ENCODE peak calls at places on chromosome 22, in four cellular contexts. W is mesendoderm; N is activated CD8-positive, alpha-beta memory T cell treated with anti-CD3 and anti-CD28 coated beads, Interleukin-2, amount 10 ng/mL, durations not matched to agents 7 days and 5 days; X is HEK293T. C is an unnamed sample.

GRCh38 chr22:36227396-36227795 is 11.9 kb downstream of the APOL2 start:
- DNase-seq in W (no peak), N (peak), X (no peak), C (no peak)

GRCh38 chr22:36590441-36591056 is 61.6 kb upstream of the EIF3D start:
- DNase-seq in W (no peak), N (no peak), X (no peak), C (no peak)

GRCh38 chr22:46063861-46064235 is 86.5 kb upstream of the PPARA start:
- DNase-seq in W (no peak), N (no peak), X (no peak), C (peak)

GRCh38 chr22:36569999-36570398 is 41.0 kb upstream of the EIF3D start:
- DNase-seq in W (peak), N (no peak), X (peak), C (peak)

GRCh38 chr22:41946360-41947180 is at the start of gene CENPM:
- DNase-seq in W (peak), N (peak), X (peak), C (peak)

GRCh38 chr22:47032956-47033647 is 270.7 kb downstream of the TBC1D22A start:
- DNase-seq in W (no peak), N (no peak), X (no peak), C (no peak)

GRCh38 chr22:49599039-49599438 is 228.6 kb downstream of the BRD1 start:
- DNase-seq in W (no peak), N (no peak), X (no peak), C (no peak)

GRCh38 chr22:30380011-30380410 is 7.2 kb downstream of the RNF215 start:
- DNase-seq in W (no peak), N (no peak), X (no peak), C (no peak)

GRCh38 chr22:37704645-37705044 is 7.8 kb downstream of the TRIOBP start:
- DNase-seq in W (no peak), N (no peak), X (no peak), C (no peak)

GRCh38 chr22:20203142-20204099 is 52.6 kb upstream of the CCDC188 start:
- DNase-seq in W (peak), N (no peak), X (no peak), C (peak)

GRCh38 chr22:21761086-21761485 is 25.5 kb upstream of the YPEL1 start:
- DNase-seq in W (no peak), N (peak), X (no peak), C (no peak)

GRCh38 chr22:49598338-49598737 is 229.3 kb downstream of the BRD1 start:
- DNase-seq in W (no peak), N (no peak), X (no peak), C (no peak)

GRCh38 chr22:25709758-25710157 is 32.2 kb upstream of the MYO18B start:
- DNase-seq in W (no peak), N (peak), X (no peak), C (no peak)

GRCh38 chr22:29208879-29209623 is 3.4 kb downstream of the EMID1 start:
- DNase-seq in W (no peak), N (no peak), X (no peak), C (no peak)

GRCh38 chr22:37229805-37230672 is 14.0 kb downstream of the RAC2 start:
- DNase-seq in W (no peak), N (peak), X (no peak), C (no peak)

GRCh38 chr22:19678949-19679348 is 35.4 kb upstream of the SEPTIN5 start:
- DNase-seq in W (peak), N (no peak), X (no peak), C (no peak)

GRCh38 chr22:47805394-47805935 is 1043.0 kb downstream of the TBC1D22A start:
- DNase-seq in W (no peak), N (peak), X (no peak), C (no peak)

GRCh38 chr22:23175817-23176644 is 4.3 kb upstream of the BCR start:
- DNase-seq in W (peak), N (peak), X (no peak), C (no peak)

GRCh38 chr22:33866521-33866920 is 53.8 kb downstream of the LARGE1 start:
- DNase-seq in W (no peak), N (no peak), X (no peak), C (no peak)

GRCh38 chr22:35777335-35777975 is 59.8 kb downstream of the APOL5 start:
- DNase-seq in W (peak), N (no peak), X (no peak), C (no peak)

GRCh38 chr22:35630891-35631290 is 13.8 kb upstream of the MB start:
- DNase-seq in W (no peak), N (no peak), X (no peak), C (no peak)

GRCh38 chr22:50138036-50138435 is 32.5 kb upstream of the PANX2 start:
- DNase-seq in W (no peak), N (no peak), X (no peak), C (no peak)

GRCh38 chr22:39524089-39524752 is 3.9 kb downstream of the ATF4 start:
- DNase-seq in W (no peak), N (no peak), X (no peak), C (no peak)

C was measured in WTC11.